ENCODE peak calls at places on chromosomes 16 and 17, in ten cellular contexts. O, E, T, S, D, Q, Y, C, J and A are unnamed samples.

GRCh38 chr16:19098173-19098572 is 15.6 kb upstream of the ITPRIPL2 start:
- DNase-seq in J (no peak), D (no peak), O (no peak), T (no peak), C (no peak), E (no peak), Y (no peak), S (no peak), Q (no peak), A (no peak)

GRCh38 chr17:49403514-49404289 is 11.0 kb downstream of the PHB1 start:
- DNase-seq in J (no peak), O (no peak), E (no peak), S (no peak), C (no peak), D (no peak), Q (no peak), Y (no peak), T (no peak), A (no peak)

GRCh38 chr17:40479754-40480480 is 21.5 kb downstream of the TNS4 start:
- DNase-seq in S (no peak), C (no peak), J (no peak), Y (no peak), E (no peak), D (no peak), Q (no peak), T (no peak), O (no peak), A (no peak)

GRCh38 chr16:68022278-68022727 is 729 bp downstream of the DDX28 start:
- DNase-seq in E (no peak), S (no peak), T (no peak), D (no peak), O (peak; percentile 12), J (no peak), C (no peak), Y (peak; percentile 20), Q (no peak), A (no peak)

GRCh38 chr16:10663744-10664143 is 31.0 kb downstream of the TEKT5 start:
- DNase-seq in Y (no peak), C (no peak), S (no peak), T (no peak), O (no peak), D (no peak), E (no peak), J (no peak), Q (no peak), A (no peak)

GRCh38 chr16:69166946-69167930 is 19.7 kb upstream of the SNTB2 start:
- DNase-seq in O (no peak), Q (peak; percentile 29), E (no peak), D (no peak), S (no peak), C (no peak), Y (no peak), J (no peak), T (no peak), A (no peak)

GRCh38 chr16:64278196-64278595 is 843.7 kb downstream of the CDH11 start:
- DNase-seq in Y (no peak), J (no peak), E (no peak), O (no peak), C (no peak), T (no peak), S (no peak), D (no peak), Q (no peak), A (no peak)

GRCh38 chr16:73382921-73383594 is 335.1 kb upstream of the ZFHX3 start:
- DNase-seq in C (no peak), Y (no peak), S (no peak), O (no peak), Q (no peak), E (no peak), J (no peak), D (no peak), T (no peak), A (no peak)

GRCh38 chr16:88058136-88058535 is 106.9 kb downstream of the BANP start:
- DNase-seq in S (no peak), Q (no peak), O (no peak), J (no peak), E (no peak), T (no peak), C (no peak), D (peak; percentile 18), Y (no peak), A (no peak)

GRCh38 chr16:83813818-83814653 is 6.3 kb downstream of the HSBP1 start:
- DNase-seq in O (peak; percentile 67), E (peak; percentile 24), S (no peak), D (no peak), Q (peak; percentile 72), T (no peak), Y (no peak), J (peak; percentile 31), C (no peak), A (no peak)

GRCh38 chr17:73396429-73397277 is 84.9 kb upstream of the CDC42EP4 start:
- DNase-seq in Q (no peak), J (no peak), Y (no peak), T (no peak), D (no peak), E (no peak), C (no peak), S (no peak), O (no peak), A (no peak)

GRCh38 chr17:31541559-31541958 is 150.1 kb downstream of the RAB11FIP4 start:
- DNase-seq in S (no peak), T (no peak), E (no peak), O (peak; percentile 59), Y (peak; percentile 32), Q (no peak), J (no peak), C (no peak), D (no peak), A (no peak)

GRCh38 chr16:53766304-53767016 is 62.5 kb downstream of the FTO start:
- DNase-seq in Q (peak; percentile 66), E (no peak), C (no peak), T (no peak), Y (no peak), O (no peak), J (no peak), S (no peak), D (no peak), A (no peak)

GRCh38 chr16:81216706-81217105 is 21.8 kb upstream of the BCO1 start:
- DNase-seq in Y (no peak), Q (no peak), O (no peak), T (no peak), E (no peak), D (no peak), J (no peak), C (no peak), S (no peak), A (no peak)

DNA sequence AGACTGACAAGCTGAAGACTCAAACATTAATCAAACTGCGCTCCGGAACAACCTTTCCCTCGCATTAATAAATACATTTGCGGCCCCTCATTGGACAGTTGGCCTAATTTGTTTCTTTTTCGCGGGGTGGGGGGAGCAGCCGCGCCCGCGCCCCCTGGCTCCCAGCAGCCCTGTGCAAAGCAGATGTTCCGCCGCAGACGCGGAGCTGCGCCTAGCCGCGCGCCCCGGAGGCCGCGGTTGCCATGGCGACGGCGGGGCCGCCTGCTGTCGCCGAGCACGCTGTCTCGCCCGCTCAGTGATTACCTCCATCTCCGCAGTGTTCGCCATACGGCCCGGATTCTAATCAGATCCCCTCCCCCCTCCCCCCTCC is 25.5 kb downstream of the COPZ2 start:
- DNase-seq in S (peak; percentile 58), J (no peak), Q (peak; percentile 37), T (peak; percentile 92), O (peak; percentile 54), Y (peak; percentile 75), E (no peak), D (peak; percentile 89), C (no peak), A (peak; percentile 81)
- TF ChIP-seq CTCF in S (no peak), J (no peak), Q (no peak), T (no peak), O (no peak), Y (no peak), E (no peak), D (peak; percentile 11), C (no peak), A (no peak)

GRCh38 chr17:81860756-81861568 is 627 bp upstream of the P4HB start:
- DNase-seq in Q (peak; percentile 100), S (peak; percentile 99), C (peak; percentile 99), Y (peak; percentile 99), D (peak; percentile 99), E (peak; percentile 99), O (peak; percentile 99), T (peak; percentile 98), J (peak; percentile 97), A (peak; percentile 99)
- TF ChIP-seq CTCF in Q (no peak), S (peak; percentile 33), C (no peak), Y (no peak), D (no peak), E (no peak), O (peak; percentile 40), T (no peak), J (no peak), A (no peak)

GRCh38 chr17:79991924-79992656 is 43.6 kb downstream of the TBC1D16 start:
- DNase-seq in C (no peak), E (no peak), D (no peak), T (no peak), Q (peak; percentile 9), O (peak; percentile 48), J (no peak), Y (no peak), S (peak; percentile 71), A (no peak)
- TF ChIP-seq CTCF in C (no peak), E (no peak), D (no peak), T (peak; percentile 4), Q (no peak), O (no peak), J (peak; percentile 14), Y (no peak), S (peak; percentile 4), A (peak; percentile 58)

GRCh38 chr17:2883544-2884203 is 87.4 kb downstream of the RAP1GAP2 start:
- DNase-seq in Q (peak; percentile 60), T (peak; percentile 65), J (no peak), E (peak; percentile 77), C (no peak), D (no peak), O (peak; percentile 91), Y (no peak), S (no peak), A (no peak)

GRCh38 chr17:2878751-2879254 is 82.6 kb downstream of the RAP1GAP2 start:
- DNase-seq in J (no peak), D (no peak), T (no peak), S (no peak), C (no peak), Q (no peak), E (no peak), Y (no peak), O (no peak), A (no peak)

GRCh38 chr17:2880050-2880449 is 83.8 kb downstream of the RAP1GAP2 start:
- DNase-seq in J (no peak), E (no peak), S (no peak), T (no peak), C (no peak), O (no peak), Q (no peak), D (no peak), Y (no peak), A (no peak)

GRCh38 chr17:2885751-2886150 is 89.5 kb downstream of the RAP1GAP2 start:
- DNase-seq in D (no peak), E (no peak), S (no peak), C (no peak), J (no peak), Q (no peak), O (no peak), Y (no peak), T (peak; percentile 81), A (no peak)

DNA sequence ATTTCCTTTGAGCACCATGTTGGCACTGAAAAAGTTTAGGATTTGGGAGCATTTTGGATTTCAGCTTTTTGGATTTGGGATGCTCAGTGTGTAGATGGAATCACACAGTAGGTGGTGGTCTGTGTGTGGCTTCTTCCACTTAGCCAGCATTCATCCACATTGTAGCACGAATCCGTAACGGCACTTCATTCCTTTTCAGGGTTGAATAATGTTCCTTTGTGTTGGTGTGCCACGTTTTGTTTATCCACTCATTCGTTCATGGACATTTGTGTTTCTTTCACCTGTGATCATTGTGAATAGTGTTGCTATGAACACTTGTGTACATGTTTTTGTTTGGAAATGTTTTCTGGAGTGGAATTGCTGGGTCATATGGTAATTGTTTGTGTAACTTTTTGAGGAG is 85.1 kb downstream of the RAP1GAP2 start:
- DNase-seq in Y (no peak), D (no peak), C (no peak), T (no peak), S (no peak), Q (no peak), O (no peak), E (no peak), J (no peak), A (no peak)
- TF ChIP-seq CTCF in Y (no peak), D (no peak), C (no peak), T (no peak), S (no peak), Q (no peak), O (no peak), E (no peak), J (no peak), A (no peak)